ENCODE peak calls at places on chromosomes 16 and 17, in six cellular contexts. G is Peyer's patch, A is body of pancreas, Q is tibial nerve, Z is ovary, N is suprapubic skin. J is an unnamed sample.

GRCh38 chr17:76791053-76791980 is 53.4 kb downstream of the MFSD11 start:
- DNase-seq in Q (no peak), A (peak; percentile 29), G (peak; percentile 62), N (no peak), Z (peak; percentile 10), J (no peak)

GRCh38 chr17:49996495-49997255 is 1.7 kb upstream of the DLX3 start:
- DNase-seq in Z (peak; percentile 45), N (peak; percentile 79), G (peak; percentile 69), Q (no peak), A (peak; percentile 58), J (no peak)

GRCh38 chr17:52233176-52233575 is 74.7 kb upstream of the CA10 start:
- DNase-seq in Z (no peak), A (no peak), Q (no peak), G (no peak), N (no peak), J (no peak)

GRCh38 chr17:2705263-2705662 is 6.3 kb downstream of the CLUH start:
- DNase-seq in Z (no peak), N (no peak), A (no peak), G (no peak), Q (no peak), J (no peak)

GRCh38 chr17:3990391-3991127 is 26.3 kb upstream of the ATP2A3 start:
- DNase-seq in N (no peak), Q (no peak), Z (no peak), A (no peak), G (peak; percentile 37), J (no peak)

GRCh38 chr17:1347681-1348318 is 52.2 kb downstream of the YWHAE start:
- DNase-seq in N (no peak), G (peak; percentile 79), A (no peak), Q (no peak), Z (peak; percentile 42), J (no peak)

GRCh38 chr17:5237541-5238016 is 2.9 kb upstream of the SCIMP start:
- DNase-seq in N (no peak), G (peak; percentile 88), Q (no peak), Z (no peak), A (peak; percentile 53), J (no peak)

GRCh38 chr17:6135216-6135615 is 65.0 kb downstream of the WSCD1 start:
- DNase-seq in Z (no peak), A (no peak), Q (no peak), N (no peak), G (no peak), J (no peak)

GRCh38 chr17:50266384-50267073 is 7.7 kb upstream of the TMEM92 start:
- DNase-seq in G (peak; percentile 46), A (peak; percentile 31), Z (peak; percentile 84), N (peak; percentile 80), Q (peak; percentile 61), J (no peak)

GRCh38 chr16:54462766-54463165 is 176.2 kb upstream of the IRX3 start:
- DNase-seq in A (no peak), Q (no peak), Z (no peak), G (no peak), N (no peak), J (no peak)

GRCh38 chr17:28327031-28327607 is 8.1 kb downstream of the TMEM97 start:
- DNase-seq in G (no peak), Q (no peak), Z (no peak), A (no peak), N (no peak), J (no peak)

GRCh38 chr16:87834668-87835473 is 34.4 kb downstream of the SLC7A5 start:
- DNase-seq in Z (no peak), G (no peak), A (no peak), N (no peak), Q (no peak), J (no peak)

GRCh38 chr16:86578499-86579267 is at the start of gene FOXL1:
- DNase-seq in Q (no peak), A (no peak), N (no peak), G (no peak), Z (no peak), J (no peak)

GRCh38 chr16:87317766-87318121 is 552 bp upstream of the C16orf95 start:
- DNase-seq in A (peak; percentile 66), Z (peak; percentile 52), N (peak; percentile 84), Q (no peak), G (peak; percentile 70), J (no peak)

GRCh38 chr17:76734080-76734840 is 2.9 kb downstream of the SRSF2 start:
- DNase-seq in A (no peak), Q (no peak), N (no peak), Z (no peak), G (no peak), J (no peak)

GRCh38 chr17:49993423-49994037 is 1.5 kb downstream of the DLX3 start:
- DNase-seq in G (peak; percentile 57), N (peak; percentile 74), Z (no peak), A (peak; percentile 28), Q (no peak), J (no peak)

GRCh38 chr17:73878923-73879322 is 234.7 kb upstream of the SDK2 start:
- DNase-seq in A (no peak), N (no peak), Z (no peak), G (no peak), Q (no peak), J (no peak)

GRCh38 chr16:15607700-15608396 is 35.1 kb downstream of the MARF1 start:
- DNase-seq in Z (peak; percentile 51), Q (peak; percentile 27), A (no peak), G (no peak), N (no peak), J (no peak)

GRCh38 chr16:50293041-50293783 is 26.9 kb downstream of the ADCY7 start:
- DNase-seq in G (no peak), N (no peak), A (no peak), Z (no peak), Q (no peak), J (no peak)

GRCh38 chr16:27028713-27029112 is 38.0 kb upstream of the C16orf82 start:
- DNase-seq in Z (no peak), G (no peak), Q (no peak), N (peak; percentile 7), A (no peak), J (no peak)

GRCh38 chr16:75477680-75478473 is 13.4 kb upstream of the TMEM170A start:
- DNase-seq in A (no peak), G (no peak), Z (no peak), N (no peak), Q (no peak), J (no peak)

GRCh38 chr16:89344846-89345577 is 127.5 kb downstream of the ZNF778 start:
- DNase-seq in G (no peak), Z (no peak), A (no peak), Q (no peak), N (no peak), J (no peak)

GRCh38 chr17:39235555-39236221 is 9.9 kb upstream of the STAC2 start:
- DNase-seq in A (no peak), Z (no peak), G (no peak), Q (no peak), N (no peak), J (no peak)
- H3K4me1 ChIP-seq in A (peaks cover 9% of the 10 kb centered on the region), Z (no peaks in the 10 kb centered on the region), G (peaks cover 5% of the 10 kb centered on the region), Q (no peaks in the 10 kb centered on the region), N (peaks cover 23% of the 10 kb centered on the region), J (peaks cover 9% of the 10 kb centered on the region)

GRCh38 chr17:55734128-55734781 is 11.6 kb upstream of the TMEM100 start:
- DNase-seq in Z (no peak), A (no peak), Q (no peak), G (no peak), N (no peak), J (no peak)

GRCh38 chr17:55729484-55729883 is 6.8 kb upstream of the TMEM100 start:
- DNase-seq in A (no peak), N (no peak), Z (no peak), G (no peak), Q (no peak), J (no peak)

GRCh38 chr17:55730380-55730779 is 7.7 kb upstream of the TMEM100 start:
- DNase-seq in G (no peak), A (no peak), Q (no peak), N (no peak), Z (no peak), J (no peak)

GRCh38 chr17:55730808-55731207 is 8.1 kb upstream of the TMEM100 start:
- DNase-seq in Z (no peak), A (no peak), G (no peak), N (no peak), Q (no peak), J (no peak)

GRCh38 chr17:55731586-55732250 is 9.1 kb upstream of the TMEM100 start:
- DNase-seq in A (no peak), Z (peak; percentile 64), N (peak; percentile 85), G (peak; percentile 48), Q (peak; percentile 54), J (no peak)
- TF ChIP-seq POLR2A in A (no peak), Z (no peak), N (no peak), G (no peak), Q (no peak), J (no peak)

GRCh38 chr16:85136705-85137322 is 24.5 kb upstream of the CIBAR2 start:
- DNase-seq in Q (no peak), Z (peak; percentile 77), G (no peak), A (peak; percentile 45), N (no peak), J (no peak)

GRCh38 chr16:85138073-85138824 is 26.0 kb upstream of the CIBAR2 start:
- DNase-seq in N (no peak), Z (no peak), A (no peak), G (no peak), Q (no peak), J (no peak)

GRCh38 chr16:85136213-85136704 is 24.0 kb upstream of the CIBAR2 start:
- DNase-seq in G (peak; percentile 61), Z (no peak), N (no peak), A (no peak), Q (no peak), J (no peak)

GRCh38 chr16:85138825-85139627 is 26.8 kb upstream of the CIBAR2 start:
- DNase-seq in Z (no peak), Q (no peak), A (no peak), N (no peak), G (no peak), J (no peak)

GRCh38 chr16:85137323-85138072 is 25.2 kb upstream of the CIBAR2 start:
- DNase-seq in A (peak; percentile 90), G (peak; percentile 87), Q (peak; percentile 90), Z (peak; percentile 98), N (peak; percentile 96), J (peak; percentile 97)
- H3K27me3 ChIP-seq in A (no peaks in the 10 kb centered on the region), G (no peaks in the 10 kb centered on the region), Q (no peaks in the 10 kb centered on the region), Z (no peaks in the 10 kb centered on the region), N (no peaks in the 10 kb centered on the region), J (no peaks in the 10 kb centered on the region)

DNA sequence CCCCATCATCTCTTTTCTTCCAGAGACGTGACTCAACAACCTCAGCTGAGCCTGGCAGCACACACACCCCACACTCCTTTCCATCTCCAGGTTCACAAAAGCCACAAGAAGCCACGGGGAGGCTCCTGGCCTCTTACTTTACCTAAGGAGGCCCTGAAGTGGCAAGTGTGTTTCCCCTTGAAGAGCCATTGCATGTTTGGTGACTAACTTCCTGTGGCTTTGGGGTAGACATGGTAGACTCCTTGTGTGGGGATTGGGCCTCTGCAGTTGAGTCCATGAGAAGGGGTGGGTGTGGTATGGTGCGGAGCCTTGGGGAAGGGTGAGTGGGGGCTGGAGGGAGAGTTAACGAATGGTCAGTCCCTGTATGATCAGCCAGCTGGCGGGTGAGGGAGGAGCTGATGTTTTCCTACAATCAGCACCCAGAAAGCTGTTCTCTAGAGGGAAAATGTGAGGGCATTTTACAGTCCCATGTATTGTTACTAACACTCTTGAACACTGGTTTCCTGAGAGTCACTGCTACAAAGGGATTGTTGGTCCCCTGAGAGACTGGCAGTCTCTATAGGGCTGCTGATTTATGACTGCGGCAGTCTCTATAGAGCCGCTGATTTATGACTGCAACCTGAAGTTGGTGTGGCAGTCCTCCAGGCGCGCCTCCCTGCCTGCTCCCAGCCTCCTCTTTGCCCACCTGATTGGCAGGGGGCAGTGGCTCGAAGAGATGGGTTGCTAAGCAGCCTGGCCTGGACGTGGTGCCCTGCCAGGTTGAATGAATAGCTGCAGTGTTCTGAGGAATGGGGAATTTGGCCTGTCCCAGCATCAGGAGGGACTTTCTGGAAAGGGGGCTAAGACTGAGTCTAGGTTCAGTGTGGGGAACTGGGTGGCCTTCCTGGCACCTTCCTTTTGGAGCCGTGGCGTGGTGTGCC is 24.5 kb downstream of the SAP30BP start:
- DNase-seq in Z (no peak), N (peak; percentile 64), A (peak; percentile 65), G (no peak), Q (no peak), J (no peak)
- H3K4me1 ChIP-seq in Z (no peaks in the 10 kb centered on the region), N (peaks cover 100% of the 10 kb centered on the region), A (peaks cover 67% of the 10 kb centered on the region), G (peaks cover 13% of the 10 kb centered on the region), Q (peaks cover 3% of the 10 kb centered on the region), J (peaks cover 91% of the 10 kb centered on the region)

J was measured in esophagus muscularis mucosa.